ENCODE peak calls at places on chromosomes 16 and 17, in six cellular contexts. Q, D, U, A, I and S are unnamed samples.

GRCh38 chr16:31568577-31569359 is 41.1 kb downstream of the AHSP start:
- DNase-seq in I (peak; percentile 16), U (no peak), A (peak; percentile 12), D (no peak), Q (no peak), S (no peak)

GRCh38 chr16:57374067-57374534 is 1.8 kb downstream of the CX3CL1 start:
- DNase-seq in D (no peak), A (peak; percentile 61), I (no peak), Q (no peak), U (peak; percentile 88), S (no peak)

GRCh38 chr16:85386467-85387170 is 226.5 kb upstream of the GSE1 start:
- DNase-seq in Q (no peak), I (peak; percentile 1), D (no peak), U (peak; percentile 58), A (no peak), S (no peak)

GRCh38 chr17:67108411-67108810 is 64.1 kb downstream of the CACNG1 start:
- DNase-seq in D (no peak), Q (no peak), A (no peak), I (no peak), U (no peak), S (no peak)

GRCh38 chr17:12789075-12789975 is at the start of gene ARHGAP44:
- DNase-seq in D (no peak), Q (no peak), U (peak; percentile 73), I (peak; percentile 73), A (peak; percentile 56), S (peak; percentile 22)

GRCh38 chr17:40857535-40857934 is 9.5 kb downstream of the KRT12 start:
- DNase-seq in Q (no peak), D (peak; percentile 64), A (peak; percentile 82), U (no peak), I (peak; percentile 14), S (no peak)

GRCh38 chr16:85518398-85519049 is 94.6 kb upstream of the GSE1 start:
- DNase-seq in A (no peak), U (no peak), I (no peak), D (no peak), Q (no peak), S (no peak)

GRCh38 chr17:7348478-7349242 is 3.3 kb upstream of the KCTD11 start:
- DNase-seq in U (no peak), D (no peak), Q (no peak), A (peak; percentile 93), I (no peak), S (no peak)

GRCh38 chr17:48995332-48995870 is 1.8 kb upstream of the IGF2BP1 start:
- DNase-seq in U (no peak), I (no peak), D (no peak), A (no peak), Q (no peak), S (no peak)

GRCh38 chr17:7014995-7015586 is 2.7 kb downstream of the RNASEK start:
- DNase-seq in D (no peak), Q (no peak), I (no peak), A (peak; percentile 48), U (peak; percentile 75), S (no peak)

GRCh38 chr17:54063639-54064038 is 240.9 kb downstream of the KIF2B start:
- DNase-seq in A (no peak), Q (no peak), D (no peak), I (no peak), U (no peak), S (no peak)

GRCh38 chr17:67544364-67544763 is 167.3 kb downstream of the PITPNC1 start:
- DNase-seq in U (no peak), I (no peak), A (no peak), D (no peak), Q (no peak), S (no peak)

GRCh38 chr17:54408741-54409140 is 491.9 kb upstream of the TOM1L1 start:
- DNase-seq in U (no peak), A (no peak), D (no peak), Q (no peak), I (no peak), S (no peak)

GRCh38 chr16:47143329-47143676 is 442 bp downstream of the NETO2 start:
- DNase-seq in I (peak; percentile 47), Q (peak; percentile 68), A (peak; percentile 56), U (no peak), D (no peak), S (no peak)

GRCh38 chr16:66905633-66906539 is 12.8 kb downstream of the CDH16 start:
- DNase-seq in A (no peak), I (peak; percentile 79), U (no peak), Q (no peak), D (no peak), S (no peak)

GRCh38 chr17:65175952-65176351 is 38.8 kb downstream of the RGS9 start:
- DNase-seq in U (no peak), Q (no peak), I (no peak), D (no peak), A (no peak), S (no peak)

GRCh38 chr16:85526132-85526731 is 86.9 kb upstream of the GSE1 start:
- DNase-seq in A (no peak), D (no peak), U (no peak), I (no peak), Q (no peak), S (no peak)

GRCh38 chr16:85637808-85638186 is 24.7 kb downstream of the GSE1 start:
- DNase-seq in I (peak; percentile 48), D (no peak), A (no peak), U (no peak), Q (no peak), S (no peak)

GRCh38 chr16:64253525-64253924 is 868.3 kb downstream of the CDH11 start:
- DNase-seq in I (no peak), U (no peak), Q (no peak), D (no peak), A (no peak), S (no peak)

DNA sequence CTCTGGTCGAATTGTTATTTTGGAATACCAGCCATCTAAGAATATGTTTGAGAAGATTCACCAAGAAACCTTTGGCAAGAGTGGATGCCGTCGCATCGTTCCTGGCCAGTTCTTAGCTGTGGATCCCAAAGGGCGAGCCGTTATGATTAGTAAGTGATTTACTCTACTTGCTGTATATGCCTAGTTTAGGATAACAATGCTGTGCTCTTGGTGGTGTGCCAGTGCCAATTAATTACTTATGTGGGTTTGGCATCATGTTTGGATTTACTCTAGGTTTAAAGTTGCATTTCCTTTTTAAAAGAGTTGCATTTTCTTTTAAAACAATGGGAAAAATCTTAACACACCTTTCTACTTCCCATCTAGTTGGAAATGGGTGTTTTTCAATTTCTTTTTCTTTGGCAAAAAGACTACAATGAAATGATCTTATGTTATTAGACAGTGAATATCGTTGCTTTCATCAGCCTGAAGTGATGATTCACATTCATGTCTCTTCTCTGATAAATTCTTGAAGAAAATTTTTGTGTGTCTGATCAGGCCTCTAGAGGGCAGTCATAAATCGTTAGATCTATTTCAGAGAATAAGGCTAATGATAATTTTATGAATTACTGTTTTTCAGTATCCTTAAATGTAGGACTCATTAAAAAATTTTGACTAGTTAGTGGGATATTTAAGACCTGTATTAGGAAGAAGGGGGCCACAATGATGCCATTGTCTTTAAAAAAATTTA is 5.6 kb downstream of the SF3B3 start:
- DNase-seq in U (no peak), A (peak; percentile 79), I (no peak), D (no peak), Q (no peak), S (no peak)
- TF ChIP-seq CTCF in U (peak; percentile 51), A (peak; percentile 55), I (peak; percentile 68), D (peak; percentile 28), Q (peak; percentile 65), S (peak; percentile 29)

GRCh38 chr17:79833110-79833450 is 6.2 kb downstream of the CBX4 start:
- DNase-seq in D (no peak), A (no peak), Q (no peak), I (no peak), U (no peak), S (no peak)

GRCh38 chr17:79830303-79830702 is 8.9 kb downstream of the CBX4 start:
- DNase-seq in D (no peak), Q (no peak), I (no peak), U (no peak), A (no peak), S (no peak)

GRCh38 chr17:79830763-79831366 is 8.4 kb downstream of the CBX4 start:
- DNase-seq in A (no peak), Q (no peak), I (no peak), D (no peak), U (no peak), S (no peak)

GRCh38 chr17:79832211-79833109 is 6.8 kb downstream of the CBX4 start:
- DNase-seq in D (no peak), Q (no peak), I (peak; percentile 38), A (no peak), U (no peak), S (no peak)

GRCh38 chr17:79831367-79832210 is 7.7 kb downstream of the CBX4 start:
- DNase-seq in U (no peak), I (peak; percentile 73), Q (no peak), A (no peak), D (no peak), S (no peak)
- H3K4me3 ChIP-seq in U (peak overlapping the region; percentile 29), I (peak overlapping the region; percentile 63), Q (no peak overlapping the region), A (no peak overlapping the region), D (no peak overlapping the region), S (no peak overlapping the region)

GRCh38 chr17:79429864-79430494 is 180.9 kb downstream of the RBFOX3 start:
- DNase-seq in A (no peak), U (no peak), Q (no peak), D (no peak), I (no peak), S (no peak)
- TF ChIP-seq CTCF in A (no peak), U (no peak), Q (no peak), D (no peak), I (no peak), S (no peak)

DNA sequence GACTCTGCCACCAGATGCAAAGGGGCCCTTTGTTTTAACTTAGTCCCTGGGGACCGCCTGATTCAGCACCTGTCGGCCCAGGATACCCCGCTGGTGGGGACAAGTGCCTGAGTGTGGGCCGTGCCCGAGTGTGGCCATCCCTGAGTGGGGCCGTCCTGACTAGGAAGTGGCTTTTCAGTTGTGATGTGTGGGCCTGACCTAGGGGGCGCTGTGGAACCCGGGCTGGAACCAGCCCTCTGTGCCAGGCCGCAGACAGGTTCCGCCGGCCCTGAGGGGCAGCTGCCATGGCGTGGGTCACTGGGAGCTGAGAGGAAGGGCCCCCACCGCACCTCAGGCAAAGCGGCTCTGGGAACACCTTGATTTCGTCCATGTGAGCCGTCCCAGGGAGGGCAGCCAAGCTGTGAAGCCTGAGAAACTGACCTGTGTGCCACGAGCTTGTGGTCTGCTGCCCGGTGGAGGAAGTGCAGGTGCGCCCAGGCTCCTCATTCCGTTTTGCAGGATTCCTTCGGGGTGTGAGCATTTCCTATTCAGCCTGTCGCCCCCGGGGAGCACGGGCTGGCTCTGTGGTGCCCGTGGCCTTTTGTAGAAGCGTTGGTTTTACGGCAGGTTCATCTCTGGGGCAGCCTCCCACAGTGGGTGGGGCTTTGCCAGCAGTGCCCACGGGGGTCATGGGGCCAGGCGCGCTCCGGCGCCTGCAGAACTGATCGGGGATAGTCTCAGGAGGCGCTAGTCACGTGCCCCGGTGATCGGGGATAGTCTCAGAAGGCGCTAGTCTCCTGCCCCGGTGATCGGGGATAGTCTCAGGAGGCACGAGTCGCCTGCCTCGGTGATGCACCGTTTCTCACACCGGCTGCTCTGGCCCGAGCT is 5.3 kb downstream of the RPL13 start:
- DNase-seq in U (no peak), D (no peak), Q (peak; percentile 64), I (peak; percentile 37), A (peak; percentile 49), S (no peak)
- H3K4me3 ChIP-seq in U (peak overlapping the region; percentile 1), D (no peak overlapping the region), Q (peak overlapping the region; percentile 43), I (peak overlapping the region; percentile 51), A (no peak overlapping the region), S (no peak overlapping the region)

DNA sequence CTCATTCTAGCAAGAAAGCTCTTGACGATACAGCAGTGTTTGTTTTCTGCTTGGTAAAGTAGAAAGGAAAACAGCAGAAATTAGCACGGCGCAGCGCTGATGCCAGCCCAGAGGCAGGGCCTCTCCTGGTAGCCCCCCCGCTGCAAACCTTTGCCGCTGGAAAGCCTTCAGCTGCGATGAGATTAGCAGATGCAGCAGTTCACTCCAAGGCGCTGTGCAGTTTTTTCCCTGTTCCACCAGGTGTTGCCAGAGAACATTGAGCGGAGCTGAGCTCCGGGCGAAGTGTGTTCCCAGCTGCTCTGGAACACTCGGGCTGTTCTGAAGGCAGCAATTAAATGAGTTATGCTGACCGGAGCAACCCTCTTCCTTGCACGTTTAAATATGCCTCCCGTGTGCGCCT is 72.5 kb downstream of the RBFOX1 start:
- DNase-seq in D (no peak), U (no peak), I (peak; percentile 64), A (no peak), Q (no peak), S (no peak)
- TF ChIP-seq CTCF in D (no peak), U (no peak), I (peak; percentile 66), A (no peak), Q (no peak), S (no peak)